ENCODE peak calls at places on chromosomes 16 and 17, in six cellular contexts. S is T-helper 1 cell; Z is dermis blood vessel endothelial cell; I is activated CD4-positive, CD25-positive, alpha-beta regulatory T cell; O is T-helper 2 cell; M is ureter. W is an unnamed sample.

GRCh38 chr17:49461580-49461979 is 33.5 kb upstream of the NGFR start:
- DNase-seq in I (no peak), M (no peak), Z (no peak), O (no peak), S (no peak), W (no peak)

GRCh38 chr16:24700549-24701392 is 28.7 kb upstream of the TNRC6A start:
- DNase-seq in M (peak; percentile 89), Z (peak; percentile 96), S (no peak), O (no peak), I (no peak), W (no peak)

GRCh38 chr16:70508752-70509151 is 14.6 kb downstream of the COG4 start:
- DNase-seq in Z (peak; percentile 60), S (no peak), M (no peak), I (no peak), O (no peak), W (no peak)

GRCh38 chr16:1763521-1764511 is 7.5 kb downstream of the NME3 start:
- DNase-seq in Z (peak; percentile 52), S (no peak), M (no peak), O (no peak), I (no peak), W (peak; percentile 65)

GRCh38 chr17:67520282-67520906 is 143.3 kb downstream of the PITPNC1 start:
- DNase-seq in O (no peak), S (no peak), I (no peak), M (no peak), Z (no peak), W (no peak)

GRCh38 chr16:85615014-85615851 is 2.1 kb downstream of the GSE1 start:
- DNase-seq in M (peak; percentile 85), Z (no peak), O (no peak), S (no peak), I (no peak), W (peak; percentile 70)

GRCh38 chr16:3488801-3489200 is 6.5 kb downstream of the C16orf90 start:
- DNase-seq in O (no peak), S (no peak), Z (no peak), I (no peak), M (no peak), W (no peak)

GRCh38 chr16:6929868-6930267 is 402.8 kb upstream of the RBFOX1 start:
- DNase-seq in S (no peak), Z (no peak), I (no peak), M (no peak), O (no peak), W (no peak)

GRCh38 chr17:28646039-28646754 is 1.2 kb upstream of the BLTP2 start:
- DNase-seq in Z (peak; percentile 12), O (peak; percentile 20), S (no peak), I (no peak), M (no peak), W (no peak)

GRCh38 chr16:84735846-84736586 is 36.2 kb downstream of the USP10 start:
- DNase-seq in M (no peak), I (no peak), S (no peak), Z (no peak), O (peak; percentile 41), W (no peak)

GRCh38 chr17:74211141-74211928 is 2.0 kb upstream of the TTYH2 start:
- DNase-seq in O (no peak), Z (no peak), S (no peak), I (no peak), M (no peak), W (peak; percentile 48)

GRCh38 chr17:13395346-13395745 is 206.4 kb downstream of the HS3ST3A1 start:
- DNase-seq in Z (no peak), M (no peak), O (no peak), I (no peak), S (no peak), W (no peak)

GRCh38 chr16:48999034-48999433 is 282.6 kb downstream of the CBLN1 start:
- DNase-seq in O (no peak), I (no peak), S (no peak), M (no peak), Z (no peak), W (no peak)

GRCh38 chr16:73483934-73484712 is 436.2 kb upstream of the ZFHX3 start:
- DNase-seq in M (no peak), S (no peak), O (no peak), Z (no peak), I (no peak), W (no peak)

GRCh38 chr17:57607553-57608120 is 137.5 kb downstream of the CCDC182 start:
- DNase-seq in S (no peak), I (no peak), M (no peak), O (no peak), Z (no peak), W (no peak)

GRCh38 chr17:66675273-66675990 is 159.5 kb upstream of the CACNG5 start:
- DNase-seq in M (no peak), I (no peak), S (no peak), O (no peak), Z (no peak), W (no peak)

GRCh38 chr17:29347831-29348281 is 42.3 kb upstream of the TAOK1 start:
- DNase-seq in M (peak; percentile 62), Z (no peak), O (no peak), S (no peak), I (no peak), W (no peak)

GRCh38 chr17:4420692-4421131 is 13.0 kb upstream of the SPNS3 start:
- DNase-seq in S (no peak), I (peak; percentile 35), O (peak; percentile 28), Z (peak; percentile 91), M (peak; percentile 74), W (no peak)

GRCh38 chr16:67966549-67967182 is 1.8 kb downstream of the SLC12A4 start:
- DNase-seq in O (no peak), Z (no peak), S (no peak), I (no peak), M (peak; percentile 64), W (no peak)

GRCh38 chr16:57130950-57131321 is 38.6 kb downstream of the CPNE2 start:
- DNase-seq in O (no peak), S (no peak), M (no peak), Z (no peak), I (no peak), W (no peak)

GRCh38 chr17:40312131-40312731 is 3.3 kb downstream of the RARA start:
- DNase-seq in O (no peak), I (no peak), Z (no peak), M (peak; percentile 64), S (no peak), W (no peak)

GRCh38 chr17:82120148-82120547 is 22.1 kb upstream of the FASN start:
- DNase-seq in S (no peak), I (no peak), O (no peak), M (no peak), Z (no peak), W (no peak)

GRCh38 chr17:36768355-36768754 is 167.0 kb downstream of the MRM1 start:
- DNase-seq in S (no peak), I (no peak), Z (peak; percentile 8), M (no peak), O (no peak), W (no peak)

GRCh38 chr17:17391575-17392370 is 85.0 kb upstream of the MED9 start:
- DNase-seq in S (peak; percentile 34), M (no peak), I (peak; percentile 26), O (peak; percentile 55), Z (no peak), W (no peak)

GRCh38 chr17:79007504-79008381 is 1.8 kb downstream of the CANT1 start:
- DNase-seq in Z (no peak), M (no peak), S (no peak), O (no peak), I (no peak), W (no peak)

GRCh38 chr16:54594646-54595381 is 308.2 kb upstream of the IRX3 start:
- DNase-seq in O (no peak), Z (no peak), M (no peak), S (no peak), I (no peak), W (no peak)

GRCh38 chr16:53511403-53512280 is 8.6 kb upstream of the AKTIP start:
- DNase-seq in I (no peak), Z (peak; percentile 17), M (no peak), O (no peak), S (no peak), W (no peak)

GRCh38 chr17:75209061-75209460 is 3.6 kb downstream of the NUP85 start:
- DNase-seq in S (no peak), M (no peak), I (no peak), O (no peak), Z (no peak), W (no peak)

W was measured in mesothelial cell of epicardium.